ENCODE peak calls at places on chromosomes 13 and 19, in ten cellular contexts. Z, T, J, S, H, Q, B, O, W and P are unnamed samples.

GRCh38 chr19:14450168-14450874 is 17.2 kb downstream of the PKN1 start:
- DNase-seq in O (no peak), B (no peak), Z (peak), H (peak), J (no peak), T (peak), W (no peak), Q (no peak), S (peak), P (peak)

GRCh38 chr19:38917921-38918491 is 6.0 kb upstream of the CCER2 start:
- DNase-seq in Z (no peak), J (no peak), T (peak), B (no peak), Q (no peak), H (peak), S (no peak), O (no peak), W (no peak), P (no peak)

GRCh38 chr13:113034451-113035208 is 65.6 kb downstream of the MCF2L start:
- DNase-seq in B (peak), S (peak), J (no peak), Q (no peak), H (peak), O (peak), T (peak), W (peak), Z (no peak), P (no peak)

GRCh38 chr19:14941189-14941588 is at the start of gene OR7C2:
- DNase-seq in J (no peak), O (no peak), W (no peak), Z (no peak), S (no peak), Q (no peak), T (no peak), H (no peak), B (no peak), P (no peak)

GRCh38 chr13:46389985-46390384 is 2.9 kb upstream of the RUBCNL start:
- DNase-seq in O (no peak), S (no peak), Q (no peak), T (no peak), H (no peak), J (peak), W (no peak), Z (peak), B (peak), P (peak)

GRCh38 chr13:100356889-100357288 is 231.7 kb downstream of the GGACT start:
- DNase-seq in Q (no peak), T (no peak), B (no peak), W (no peak), Z (no peak), O (no peak), S (no peak), H (no peak), J (no peak), P (no peak)

GRCh38 chr13:112233256-112233655 is 142.9 kb upstream of the SPACA7 start:
- DNase-seq in Q (no peak), O (no peak), B (no peak), S (no peak), H (no peak), T (no peak), W (no peak), J (no peak), Z (no peak), P (no peak)

GRCh38 chr19:33171222-33171795 is 22.8 kb upstream of the LRP3 start:
- DNase-seq in W (no peak), B (no peak), T (no peak), Z (no peak), Q (no peak), O (no peak), H (no peak), J (no peak), S (no peak), P (no peak)

GRCh38 chr13:96003304-96003703 is 49.9 kb downstream of the UGGT2 start:
- DNase-seq in B (no peak), Z (no peak), S (no peak), W (no peak), J (no peak), Q (no peak), O (no peak), T (peak), H (peak), P (no peak)

GRCh38 chr13:34156841-34157365 is 339.0 kb downstream of the RFC3 start:
- DNase-seq in H (peak), Z (peak), J (peak), W (peak), B (peak), Q (no peak), S (peak), O (peak), T (no peak), P (peak)

GRCh38 chr13:113531041-113531873 is 40.7 kb upstream of the DCUN1D2 start:
- DNase-seq in J (no peak), Z (no peak), W (no peak), O (no peak), B (no peak), Q (no peak), H (no peak), T (no peak), S (no peak), P (no peak)

GRCh38 chr13:102757006-102757405 is 16.6 kb downstream of the TEX30 start:
- DNase-seq in H (no peak), O (no peak), Z (no peak), S (no peak), Q (no peak), T (no peak), W (no peak), J (no peak), B (no peak), P (no peak)

GRCh38 chr13:97285221-97285955 is 63.3 kb downstream of the MBNL2 start:
- DNase-seq in S (no peak), H (no peak), Q (no peak), O (no peak), Z (no peak), B (no peak), W (no peak), J (no peak), T (no peak), P (no peak)

GRCh38 chr19:45005787-45006186 is 4.5 kb downstream of the RELB start:
- DNase-seq in T (no peak), H (no peak), B (no peak), Q (no peak), Z (no peak), O (no peak), S (no peak), W (no peak), J (no peak), P (no peak)

GRCh38 chr13:59447846-59448620 is 715.7 kb downstream of the DIAPH3 start:
- DNase-seq in O (no peak), Q (no peak), Z (no peak), S (peak), W (peak), H (no peak), J (no peak), T (peak), B (no peak), P (no peak)

GRCh38 chr19:23343434-23344010 is 51.7 kb downstream of the ZNF91 start:
- DNase-seq in W (no peak), B (no peak), J (no peak), S (no peak), O (no peak), T (no peak), H (no peak), Q (no peak), Z (no peak), P (no peak)

GRCh38 chr19:14554382-14554812 is 17.5 kb downstream of the NDUFB7 start:
- DNase-seq in J (peak), T (peak), Z (no peak), Q (no peak), S (no peak), H (no peak), O (no peak), B (peak), W (no peak), P (no peak)

GRCh38 chr13:43831088-43831487 is 44.3 kb upstream of the ENOX1 start:
- DNase-seq in J (no peak), S (peak), Q (no peak), Z (no peak), O (peak), T (no peak), B (no peak), H (no peak), W (no peak), P (no peak)

GRCh38 chr19:40502647-40503046 is 35.8 kb downstream of the SPTBN4 start:
- DNase-seq in S (no peak), Q (no peak), W (no peak), B (peak), O (no peak), J (no peak), H (peak), T (peak), Z (no peak), P (no peak)

GRCh38 chr19:3506384-3507340 is 551 bp downstream of the FZR1 start:
- DNase-seq in W (no peak), B (peak), J (peak), S (peak), O (no peak), H (no peak), Q (no peak), T (peak), Z (peak), P (peak)

GRCh38 chr13:40668335-40668734 is 1.9 kb upstream of the FOXO1 start:
- DNase-seq in O (no peak), T (peak), H (peak), B (no peak), Z (peak), S (no peak), J (no peak), Q (peak), W (no peak), P (peak)

GRCh38 chr19:58562126-58563033 is 4.0 kb upstream of the UBE2M start:
- DNase-seq in J (no peak), B (peak), S (no peak), Z (peak), H (no peak), Q (no peak), O (peak), T (peak), W (no peak), P (peak)

GRCh38 chr19:3618144-3618810 is 8.3 kb downstream of the CACTIN start:
- DNase-seq in Q (peak), Z (peak), J (no peak), B (peak), H (peak), S (no peak), O (peak), T (peak), W (peak), P (peak)

DNA sequence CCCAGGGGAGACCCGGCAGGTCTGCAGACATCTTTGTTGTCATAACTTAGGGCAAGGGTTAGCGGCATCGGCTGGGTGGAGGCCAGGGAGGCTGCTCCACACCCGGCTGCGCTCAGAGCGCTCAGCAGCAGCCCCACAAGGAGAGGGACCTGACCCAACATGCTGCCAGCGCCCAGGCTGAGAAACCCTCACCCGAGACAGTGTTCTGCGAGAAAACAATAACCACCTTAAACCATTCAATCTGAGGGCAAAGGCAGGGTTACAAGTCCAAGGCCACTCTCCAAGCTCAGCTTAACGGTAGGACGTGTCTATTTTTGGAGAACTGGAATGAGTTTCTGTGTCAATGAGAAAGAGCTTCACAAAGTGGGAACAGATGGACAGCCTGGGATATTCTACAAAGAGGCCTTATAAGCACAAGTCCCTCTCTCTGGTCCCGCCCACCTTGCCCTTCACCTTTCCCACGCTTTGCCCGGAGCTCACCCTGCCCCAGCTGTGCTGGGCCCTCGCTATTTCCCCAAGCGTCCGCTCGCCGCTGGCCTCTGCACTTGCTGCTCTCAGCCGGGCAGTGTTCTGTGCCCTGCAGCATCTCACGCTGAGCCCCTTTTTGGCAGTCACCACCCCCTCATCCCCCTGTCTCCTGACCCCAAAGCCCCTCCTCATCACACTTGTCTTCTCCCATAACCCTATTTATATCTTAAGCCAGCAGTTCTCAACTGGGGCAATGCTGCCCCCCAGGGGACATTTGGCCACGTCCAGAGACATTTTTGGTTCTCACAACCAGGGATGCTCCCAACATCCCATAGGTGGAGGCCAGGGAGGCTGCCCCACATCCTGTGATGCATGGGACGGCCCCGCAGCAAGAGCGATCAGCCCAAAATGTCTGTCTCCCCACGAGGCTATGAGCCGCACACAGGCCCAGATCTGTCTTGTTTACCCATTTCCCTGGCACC is 17.6 kb downstream of the PPP1R12C start:
- DNase-seq in Z (no peak), W (no peak), T (peak), B (no peak), S (peak), Q (no peak), O (no peak), H (no peak), J (no peak), P (no peak)
- TF ChIP-seq CTCF in Z (no peak), W (no peak), T (peak), B (no peak), S (peak), Q (no peak), O (peak), H (no peak), J (no peak), P (no peak)

GRCh38 chr13:110869805-110870706 is 44.8 kb downstream of the ANKRD10 start:
- DNase-seq in W (peak), Q (no peak), B (peak), S (peak), H (peak), T (peak), J (peak), O (peak), Z (peak), P (no peak)
- TF ChIP-seq CTCF in W (no peak), Q (no peak), B (no peak), S (peak), H (no peak), T (peak), J (peak), O (no peak), Z (no peak), P (no peak)

GRCh38 chr13:110812869-110813645 is 99.6 kb downstream of the ING1 start:
- DNase-seq in H (no peak), J (no peak), O (no peak), T (no peak), Z (no peak), B (no peak), S (no peak), W (no peak), Q (no peak), P (no peak)

GRCh38 chr13:110811751-110812110 is 98.2 kb downstream of the ING1 start:
- DNase-seq in H (no peak), O (no peak), B (no peak), J (no peak), Z (peak), Q (no peak), W (no peak), S (no peak), T (no peak), P (no peak)

GRCh38 chr13:110811008-110811720 is 97.7 kb downstream of the ING1 start:
- DNase-seq in T (no peak), O (peak), W (no peak), B (no peak), Z (no peak), J (no peak), Q (no peak), S (no peak), H (no peak), P (no peak)

GRCh38 chr13:110813646-110814624 is 100.4 kb downstream of the ING1 start:
- DNase-seq in H (peak), S (no peak), W (no peak), B (no peak), O (no peak), T (no peak), Q (no peak), Z (no peak), J (no peak), P (no peak)

DNA sequence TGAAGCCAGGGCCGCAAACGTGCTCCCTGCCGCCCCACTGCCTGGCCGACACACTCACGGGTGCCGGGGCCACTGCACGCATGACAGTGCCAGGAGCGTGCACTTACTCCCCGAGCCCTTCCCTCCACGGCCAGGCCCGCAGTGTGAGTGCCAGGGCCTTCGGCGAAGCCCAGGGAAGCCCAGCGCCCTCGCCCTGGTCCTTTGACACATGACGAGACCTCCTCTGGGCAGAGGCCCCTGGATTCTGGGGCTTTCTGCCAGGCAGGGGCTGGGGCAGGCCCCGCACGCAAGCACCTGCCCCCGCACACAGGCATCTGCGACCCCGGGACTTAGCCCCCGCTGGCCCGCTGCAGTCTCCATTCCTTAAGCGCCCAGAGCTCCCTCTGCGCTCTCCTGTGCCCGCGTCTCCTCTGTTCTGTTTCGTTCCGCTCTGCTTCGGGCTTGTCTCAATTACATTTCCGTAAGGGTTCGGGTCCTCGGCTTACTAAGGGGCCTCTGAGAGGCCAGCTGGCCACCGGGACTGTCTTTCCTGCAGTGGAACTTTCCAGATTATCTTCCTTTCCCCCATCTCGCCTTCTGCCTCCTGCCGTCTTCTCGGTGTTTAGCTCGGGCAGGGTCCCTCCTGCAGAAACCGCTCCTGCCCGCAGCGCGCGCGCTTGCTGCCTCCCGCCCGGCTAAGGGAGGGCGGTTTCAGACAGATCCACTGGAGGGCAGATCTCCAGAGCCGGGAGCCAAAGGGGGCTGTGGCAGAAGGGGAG is 98.8 kb downstream of the ING1 start:
- DNase-seq in B (no peak), T (peak), O (no peak), Q (no peak), H (no peak), S (no peak), Z (no peak), W (no peak), J (no peak), P (no peak)
- TF ChIP-seq CTCF in B (no peak), T (peak), O (no peak), Q (no peak), H (no peak), S (peak), Z (no peak), W (peak), J (no peak), P (no peak)

GRCh38 chr19:19214892-19215291 is 3.1 kb downstream of the NCAN start:
- DNase-seq in T (peak), S (no peak), Z (peak), H (no peak), B (peak), J (no peak), W (peak), Q (no peak), O (peak), P (no peak)
- TF ChIP-seq CTCF in T (no peak), S (no peak), Z (no peak), H (no peak), B (no peak), J (no peak), W (no peak), Q (no peak), O (no peak), P (no peak)

DNA sequence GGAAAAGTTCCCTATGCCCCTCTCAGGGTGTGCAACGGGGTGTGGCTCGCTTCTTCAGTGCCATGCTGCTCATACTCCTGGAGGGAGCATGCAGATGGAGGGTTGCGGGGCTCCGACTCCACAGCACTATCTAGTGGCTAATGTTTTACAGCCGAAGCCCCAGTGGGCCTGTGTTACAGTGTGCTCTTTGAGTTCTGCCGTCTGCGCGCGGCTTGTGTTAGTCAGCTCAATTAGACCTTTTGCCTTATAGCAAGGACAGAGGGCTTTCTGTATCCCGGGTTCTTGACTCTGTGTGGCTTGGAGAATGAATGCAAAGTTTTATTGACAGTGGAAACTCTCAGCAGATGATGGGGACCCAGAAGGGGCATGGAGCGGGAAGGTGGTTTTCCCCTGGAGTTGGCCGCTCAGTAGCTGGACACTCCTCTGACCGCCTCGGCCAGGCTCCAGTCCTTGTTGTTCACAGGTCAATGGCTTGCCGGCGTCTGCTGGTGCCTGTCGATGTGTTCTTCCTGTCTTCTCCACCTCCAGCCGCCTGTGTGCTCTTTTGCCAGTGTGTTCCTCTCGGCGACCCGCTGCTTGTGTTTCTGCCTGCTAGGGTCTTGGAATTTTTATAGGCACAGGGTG is 383.4 kb downstream of the LMO7 start:
- DNase-seq in W (no peak), O (no peak), S (no peak), B (no peak), Z (no peak), H (peak), Q (no peak), T (peak), J (no peak), P (no peak)
- TF ChIP-seq CTCF in W (no peak), O (no peak), S (peak), B (no peak), Z (no peak), H (peak), Q (no peak), T (peak), J (no peak), P (peak)